ENCODE peak calls at places on chromosomes 13 and 19, in four cellular contexts. G is uterus, Z is nephron progenitor cell, J is GM20000. B is an unnamed sample.

GRCh38 chr13:75907044-75907443 is 270.9 kb downstream of the LMO7 start:
- DNase-seq in G (no peak), J (no peak), Z (no peak), B (no peak)

GRCh38 chr19:18418725-18419194 is 438 bp upstream of the SSBP4 start:
- DNase-seq in G (peak; percentile 66), J (no peak), Z (no peak), B (no peak)

GRCh38 chr13:42883142-42883541 is 101.8 kb downstream of the FAM216B start:
- DNase-seq in G (no peak), J (no peak), Z (no peak), B (no peak)

GRCh38 chr13:88136098-88136790 is 465.1 kb downstream of the SLITRK5 start:
- DNase-seq in J (no peak), Z (no peak), G (no peak), B (no peak)

GRCh38 chr13:99908129-99908805 is 63.3 kb downstream of the ZIC5 start:
- DNase-seq in G (no peak), Z (no peak), J (no peak), B (no peak)

GRCh38 chr13:71865858-71866172 is 1.2 kb downstream of the DACH1 start:
- DNase-seq in J (no peak), G (peak; percentile 12), Z (no peak), B (peak; percentile 24)

GRCh38 chr19:23402388-23402787 is 7.1 kb upstream of the ZNF91 start:
- DNase-seq in J (no peak), G (no peak), Z (no peak), B (no peak)

GRCh38 chr19:41531438-41532311 is 44.3 kb upstream of the CEACAM21 start:
- DNase-seq in J (peak; percentile 84), G (peak; percentile 79), Z (no peak), B (peak; percentile 16)

GRCh38 chr13:32902898-32903297 is 113.3 kb upstream of the KL start:
- DNase-seq in G (peak; percentile 39), Z (no peak), J (no peak), B (no peak)

GRCh38 chr13:56755181-56755580 is 385.5 kb upstream of the PRR20A start:
- DNase-seq in Z (no peak), G (no peak), J (no peak), B (no peak)

GRCh38 chr19:41479757-41480191 is 36.8 kb downstream of the ERICH4 start:
- DNase-seq in G (peak; percentile 74), J (no peak), Z (no peak), B (no peak)

GRCh38 chr19:43681826-43682225 is 11.9 kb upstream of the PLAUR start:
- DNase-seq in G (no peak), J (no peak), Z (no peak), B (no peak)

GRCh38 chr19:35990771-35991730 is 3.9 kb upstream of the SDHAF1 start:
- DNase-seq in Z (no peak), G (no peak), J (no peak), B (no peak)

GRCh38 chr19:11984986-11985385 is 20.1 kb downstream of the ZNF763 start:
- DNase-seq in J (peak; percentile 36), G (no peak), Z (no peak), B (no peak)

GRCh38 chr13:74529968-74530367 is 395.8 kb upstream of the KLF12 start:
- DNase-seq in J (no peak), G (no peak), Z (no peak), B (no peak)

GRCh38 chr13:21389124-21389523 is 70.0 kb downstream of the ZDHHC20 start:
- DNase-seq in G (no peak), J (no peak), Z (no peak), B (no peak)

GRCh38 chr19:53333071-53333465 is 481 bp upstream of the ZNF845 start:
- DNase-seq in G (peak; percentile 71), Z (peak; percentile 55), J (no peak), B (peak; percentile 62)

GRCh38 chr13:98877936-98878335 is 99.9 kb downstream of the DOCK9 start:
- DNase-seq in J (no peak), Z (no peak), G (no peak), B (no peak)

GRCh38 chr13:36915106-36915505 is 4.9 kb downstream of the SMAD9 start:
- DNase-seq in Z (no peak), J (no peak), G (no peak), B (no peak)

GRCh38 chr19:41997121-41997850 is 3.3 kb upstream of the ATP1A3 start:
- DNase-seq in Z (peak; percentile 89), G (no peak), J (peak; percentile 87), B (peak; percentile 74)

GRCh38 chr19:17421942-17422341 is 2.1 kb downstream of the MVB12A start:
- DNase-seq in J (no peak), Z (no peak), G (no peak), B (no peak)

GRCh38 chr13:58048670-58049069 is 417.1 kb downstream of the PCDH17 start:
- DNase-seq in J (no peak), G (no peak), Z (no peak), B (no peak)

GRCh38 chr13:46664195-46664594 is 111.2 kb downstream of the LRCH1 start:
- DNase-seq in J (no peak), G (no peak), Z (no peak), B (no peak)

GRCh38 chr19:3573162-3573857 is 566 bp downstream of the HMG20B start:
- DNase-seq in G (peak; percentile 36), J (no peak), Z (peak; percentile 54), B (no peak)

GRCh38 chr19:58516964-58517833 is 2.4 kb downstream of the ZBTB45 start:
- DNase-seq in G (no peak), J (no peak), Z (no peak), B (no peak)

GRCh38 chr19:54114340-54114826 is 1.1 kb downstream of the TFPT start:
- DNase-seq in G (no peak), J (peak; percentile 71), Z (no peak), B (peak; percentile 45)

GRCh38 chr13:113952983-113953520 is 20.8 kb downstream of the C13orf46 start:
- DNase-seq in J (no peak), Z (no peak), G (no peak), B (no peak)

GRCh38 chr19:49161987-49162386 is 4.4 kb downstream of the TRPM4 start:
- DNase-seq in G (no peak), J (no peak), Z (no peak), B (no peak)

GRCh38 chr13:54424344-54424743 is 1395.7 kb downstream of the OLFM4 start:
- DNase-seq in Z (no peak), G (no peak), J (no peak), B (no peak)

GRCh38 chr19:571127-571974 is 1.0 kb upstream of the BSG start:
- DNase-seq in Z (peak; percentile 47), J (no peak), G (peak; percentile 37), B (peak; percentile 41)

GRCh38 chr13:66347718-66348117 is 882.4 kb downstream of the PCDH9 start:
- DNase-seq in J (no peak), Z (no peak), G (no peak), B (no peak)

GRCh38 chr13:23087884-23088283 is 92.9 kb upstream of the SGCG start:
- DNase-seq in Z (peak; percentile 9), G (no peak), J (peak; percentile 34), B (peak; percentile 27)

DNA sequence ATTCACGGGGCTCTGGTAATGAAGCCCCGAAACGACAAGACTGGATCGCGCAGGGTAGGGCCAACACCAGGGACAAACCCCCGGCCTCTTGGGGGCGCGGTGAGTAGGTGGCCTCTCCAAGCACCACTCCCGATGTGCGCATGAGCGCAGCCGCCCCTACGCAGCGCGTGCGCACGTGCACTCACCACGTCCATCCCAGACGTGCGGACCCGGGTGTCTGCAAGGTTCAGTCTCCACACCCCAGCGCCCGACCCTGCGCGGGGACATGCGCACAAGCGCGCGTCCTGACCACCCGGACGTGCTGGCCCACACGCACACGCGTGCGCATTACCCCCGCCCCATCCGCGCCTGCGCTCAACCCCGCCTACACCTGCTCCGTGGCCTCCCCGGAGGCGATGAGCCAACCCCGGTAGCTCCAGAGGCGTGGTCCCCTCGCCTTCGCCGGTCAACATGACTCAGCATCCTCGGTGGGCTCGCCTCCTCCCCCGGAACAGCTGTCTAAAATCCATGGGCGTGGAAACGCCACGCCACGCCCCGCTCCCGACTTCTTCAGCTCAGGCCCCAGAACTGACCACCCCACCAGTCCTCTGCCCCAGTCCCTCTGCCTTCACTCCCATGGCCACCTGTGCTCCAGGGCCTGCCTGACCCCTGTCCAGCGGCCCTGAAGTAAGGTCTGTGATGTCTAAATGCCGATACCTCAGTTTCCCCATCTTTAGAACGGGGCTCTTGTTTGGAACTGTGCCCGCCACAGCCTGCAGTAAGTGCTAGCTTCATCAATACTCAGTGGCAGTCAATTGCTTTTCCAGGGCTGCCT is 5.6 kb upstream of the GPI start:
- DNase-seq in J (peak; percentile 98), G (peak; percentile 92), Z (peak; percentile 94), B (peak; percentile 97)
- TF ChIP-seq CTCF in J (peak; percentile 58), G (peak; percentile 53), Z (peak; percentile 28), B (peak; percentile 17)

DNA sequence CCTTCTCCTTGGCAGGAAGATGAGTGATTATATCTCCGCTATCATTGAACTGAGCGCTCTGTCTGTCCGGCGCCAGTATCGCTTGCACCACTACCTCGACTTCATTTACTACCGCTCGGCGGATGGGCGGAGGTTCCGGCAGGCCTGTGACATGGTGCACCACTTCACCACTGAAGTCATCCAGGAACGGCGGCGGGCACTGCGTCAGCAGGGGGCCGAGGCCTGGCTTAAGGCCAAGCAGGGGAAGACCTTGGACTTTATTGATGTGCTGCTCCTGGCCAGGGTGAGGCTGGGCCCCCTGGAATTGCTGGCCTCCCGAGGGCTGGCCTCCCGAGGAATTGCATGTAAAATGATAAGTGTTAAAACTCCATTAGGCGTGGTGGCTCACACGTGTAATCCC is 32.1 kb downstream of the CYP4F22 start:
- DNase-seq in Z (no peak), G (no peak), J (no peak), B (no peak)
- TF ChIP-seq CTCF in Z (no peak), G (no peak), J (no peak), B (no peak)

GRCh38 chr19:47267350-47267759 is 7.3 kb upstream of the INAFM1 start:
- DNase-seq in G (no peak), Z (no peak), J (peak; percentile 2), B (no peak)

GRCh38 chr19:47268028-47268427 is 6.7 kb upstream of the INAFM1 start:
- DNase-seq in Z (no peak), J (no peak), G (no peak), B (no peak)

GRCh38 chr19:47266401-47266885 is 8.2 kb upstream of the INAFM1 start:
- DNase-seq in J (peak; percentile 9), G (no peak), Z (no peak), B (no peak)

GRCh38 chr19:47263169-47263560 is 6.8 kb downstream of the CCDC9 start:
- DNase-seq in G (no peak), Z (no peak), J (no peak), B (no peak)

DNA sequence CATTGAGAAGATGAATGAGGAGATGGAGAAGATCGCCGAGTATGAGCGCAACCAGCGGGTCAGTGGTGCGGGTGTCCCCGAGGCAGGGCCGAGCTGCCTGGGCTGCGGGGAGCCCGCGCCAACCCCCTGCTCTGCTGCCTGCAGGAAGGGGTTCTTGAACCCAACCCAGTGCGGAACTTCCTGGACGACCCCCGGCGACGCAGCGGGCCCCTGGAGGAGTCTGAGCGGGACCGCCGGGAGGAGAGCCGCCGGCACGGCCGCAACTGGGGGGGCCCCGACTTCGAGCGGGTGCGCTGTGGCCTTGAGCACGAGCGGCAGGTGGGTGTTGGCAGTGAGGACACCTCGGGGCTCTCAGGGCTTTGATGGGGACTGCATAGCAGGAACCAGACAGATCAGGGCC is 8.3 kb downstream of the CCDC9 start:
- DNase-seq in Z (no peak), J (peak; percentile 5), G (no peak), B (no peak)
- TF ChIP-seq CTCF in Z (no peak), J (no peak), G (no peak), B (no peak)

DNA sequence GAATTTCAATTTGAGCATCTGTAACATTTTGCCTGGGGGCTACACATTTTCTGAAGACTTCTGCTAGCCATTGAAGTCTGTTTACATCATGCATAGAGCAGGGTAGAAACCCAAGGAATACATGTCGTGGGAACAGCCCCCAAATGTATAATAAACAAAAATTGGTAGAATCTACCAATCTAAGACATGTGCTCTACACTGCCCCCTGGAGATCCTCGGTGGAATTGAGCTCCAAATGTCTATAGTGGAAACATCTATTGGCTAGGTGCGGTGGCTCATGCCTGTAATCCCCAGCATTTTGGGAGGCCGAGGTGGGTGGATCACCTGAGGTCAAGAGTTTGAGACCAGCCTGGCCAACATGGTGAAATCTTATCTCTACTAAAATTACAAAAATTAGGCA is 57.3 kb downstream of the MBD3L2B start:
- DNase-seq in Z (no peak), G (no peak), J (peak; percentile 16), B (no peak)
- TF ChIP-seq CTCF in Z (no peak), G (no peak), J (peak; percentile 31), B (no peak)